ENCODE peak calls at places on chromosomes 5 and 9, in eight cellular contexts. H is astrocyte, B is IMR-90, O is pancreas, T is cardiac muscle cell, F is GM23248, L is uterus, S is right cardiac atrium. Q is an unnamed sample.

GRCh38 chr5:139733698-139734491 is 61.7 kb upstream of the PSD2 start:
- DNase-seq in H (no peak), B (no peak), O (peak), T (no peak), F (no peak), L (no peak), S (no peak), Q (peak)

GRCh38 chr9:122609810-122610209 is 4.7 kb upstream of the OR1Q1 start:
- DNase-seq in H (no peak), B (no peak), O (no peak), T (no peak), F (no peak), L (no peak), S (no peak), Q (no peak)

GRCh38 chr9:21174671-21175070 is 8.2 kb upstream of the IFNA21 start:
- DNase-seq in H (no peak), B (no peak), O (no peak), T (no peak), F (peak), L (no peak), S (no peak), Q (no peak)

GRCh38 chr5:14665949-14666741 is 1.6 kb downstream of the OTULIN start:
- DNase-seq in H (no peak), B (peak), O (peak), T (no peak), F (peak), L (no peak), S (no peak), Q (no peak)

GRCh38 chr5:114361724-114362196 is at the start of gene KCNN2:
- DNase-seq in H (peak), B (peak), O (peak), T (peak), F (peak), L (peak), S (peak), Q (peak)

GRCh38 chr5:147093138-147093537 is 141.7 kb upstream of the STK32A start:
- DNase-seq in H (peak), B (peak), O (no peak), T (peak), F (peak), L (no peak), S (no peak), Q (no peak)

GRCh38 chr9:103410059-103410458 is 414.9 kb downstream of the CYLC2 start:
- DNase-seq in H (no peak), B (no peak), O (no peak), T (no peak), F (no peak), L (no peak), S (no peak), Q (no peak)

GRCh38 chr5:9468070-9468388 is 77.8 kb downstream of the SEMA5A start:
- DNase-seq in H (peak), B (peak), O (no peak), T (peak), F (peak), L (peak), S (no peak), Q (no peak)

GRCh38 chr5:76804266-76804665 is 14.6 kb upstream of the F2RL1 start:
- DNase-seq in H (peak), B (no peak), O (no peak), T (no peak), F (no peak), L (no peak), S (no peak), Q (no peak)

GRCh38 chr5:96958977-96959376 is 23.1 kb downstream of the LNPEP start:
- DNase-seq in H (no peak), B (no peak), O (no peak), T (no peak), F (no peak), L (no peak), S (no peak), Q (no peak)

GRCh38 chr9:19408316-19408692 is 505 bp upstream of the ACER2 start:
- DNase-seq in H (no peak), B (no peak), O (no peak), T (no peak), F (no peak), L (no peak), S (peak), Q (no peak)

GRCh38 chr9:105449081-105449480 is 1.2 kb downstream of the FSD1L start:
- DNase-seq in H (peak), B (peak), O (no peak), T (no peak), F (peak), L (no peak), S (no peak), Q (no peak)

GRCh38 chr9:81374881-81375280 is 314.5 kb downstream of the TLE1 start:
- DNase-seq in H (peak), B (peak), O (no peak), T (peak), F (peak), L (no peak), S (no peak), Q (no peak)

GRCh38 chr9:114745108-114745848 is 60.6 kb downstream of the TNFSF15 start:
- DNase-seq in H (peak), B (no peak), O (no peak), T (peak), F (peak), L (no peak), S (no peak), Q (no peak)

GRCh38 chr5:137190031-137190430 is 309.1 kb downstream of the SPOCK1 start:
- DNase-seq in H (peak), B (no peak), O (no peak), T (no peak), F (peak), L (no peak), S (no peak), Q (no peak)

GRCh38 chr5:117486879-117487391 is 912.3 kb upstream of the SEMA6A start:
- DNase-seq in H (no peak), B (no peak), O (no peak), T (no peak), F (no peak), L (no peak), S (no peak), Q (no peak)

GRCh38 chr9:122131401-122131921 is 28.1 kb downstream of the NDUFA8 start:
- DNase-seq in H (no peak), B (no peak), O (no peak), T (no peak), F (no peak), L (no peak), S (no peak), Q (no peak)

GRCh38 chr5:124872615-124873014 is 126.2 kb upstream of the ZNF608 start:
- DNase-seq in H (no peak), B (no peak), O (no peak), T (no peak), F (no peak), L (no peak), S (no peak), Q (no peak)

GRCh38 chr5:96049398-96050272 is 88.0 kb upstream of the ELL2 start:
- DNase-seq in H (peak), B (peak), O (no peak), T (peak), F (peak), L (no peak), S (no peak), Q (no peak)

GRCh38 chr9:68560131-68560844 is 19.6 kb upstream of the TMEM252 start:
- DNase-seq in H (no peak), B (peak), O (peak), T (peak), F (peak), L (peak), S (peak), Q (peak)

GRCh38 chr5:78300464-78301045 is 6.1 kb upstream of the AP3B1 start:
- DNase-seq in H (no peak), B (peak), O (no peak), T (peak), F (peak), L (no peak), S (no peak), Q (no peak)

GRCh38 chr5:135425641-135426040 is 21.5 kb downstream of the DCANP1 start:
- DNase-seq in H (no peak), B (no peak), O (no peak), T (no peak), F (no peak), L (no peak), S (no peak), Q (no peak)

GRCh38 chr5:174625591-174626365 is 98.6 kb upstream of the MSX2 start:
- DNase-seq in H (no peak), B (peak), O (no peak), T (peak), F (no peak), L (no peak), S (peak), Q (no peak)

GRCh38 chr5:68189613-68190012 is 25.9 kb upstream of the PIK3R1 start:
- DNase-seq in H (no peak), B (no peak), O (no peak), T (no peak), F (no peak), L (no peak), S (no peak), Q (no peak)

GRCh38 chr5:159458217-159458711 is 128.0 kb upstream of the IL12B start:
- DNase-seq in H (no peak), B (no peak), O (no peak), T (no peak), F (no peak), L (no peak), S (no peak), Q (no peak)

GRCh38 chr5:32170303-32171170 is 3.6 kb downstream of the GOLPH3 start:
- DNase-seq in H (peak), B (peak), O (no peak), T (peak), F (peak), L (no peak), S (no peak), Q (no peak)

GRCh38 chr5:156479864-156480263 is 152.9 kb downstream of the SGCD start:
- DNase-seq in H (no peak), B (peak), O (no peak), T (peak), F (peak), L (no peak), S (peak), Q (no peak)

GRCh38 chr5:139306197-139306596 is 12.7 kb downstream of the MATR3 start:
- DNase-seq in H (no peak), B (no peak), O (no peak), T (no peak), F (no peak), L (no peak), S (no peak), Q (no peak)

GRCh38 chr5:177500685-177501522 is 3.5 kb upstream of the PDLIM7 start:
- DNase-seq in H (peak), B (peak), O (peak), T (peak), F (peak), L (peak), S (peak), Q (peak)

GRCh38 chr9:389159-389558 is 174.5 kb downstream of the DOCK8 start:
- DNase-seq in H (no peak), B (no peak), O (no peak), T (no peak), F (no peak), L (no peak), S (no peak), Q (no peak)

GRCh38 chr5:90227688-90228087 is 181.9 kb downstream of the CETN3 start:
- DNase-seq in H (no peak), B (no peak), O (no peak), T (no peak), F (no peak), L (no peak), S (peak), Q (no peak)

GRCh38 chr5:143635888-143636287 is 176.1 kb upstream of the HMHB1 start:
- DNase-seq in H (peak), B (no peak), O (no peak), T (no peak), F (peak), L (no peak), S (no peak), Q (no peak)
- H3K27ac ChIP-seq in H (peak), B (no peak), O (no peak), T (no peak), F (peak), L (no peak), S (no peak), Q (no peak)

DNA sequence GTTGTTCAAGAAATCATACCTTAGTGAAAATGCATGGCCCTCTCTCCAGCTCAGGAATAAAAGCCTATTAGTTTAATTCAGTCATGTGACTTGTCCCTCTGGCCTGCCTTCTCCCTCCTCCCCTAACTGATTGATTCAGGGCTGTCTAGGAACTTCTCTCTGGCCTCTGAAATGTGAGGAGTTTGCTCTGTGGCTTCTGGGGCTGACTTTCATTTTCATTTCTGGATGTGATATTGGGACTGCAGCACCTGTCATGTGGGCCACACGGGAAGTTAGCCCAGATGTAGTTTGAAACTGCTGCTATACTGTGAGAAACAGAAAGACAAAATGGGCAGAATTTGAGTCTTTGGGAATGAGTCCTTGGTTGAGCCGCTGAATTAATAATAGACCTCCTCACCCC is 44.8 kb downstream of the PARP8 start:
- DNase-seq in H (no peak), B (peak), O (peak), T (no peak), F (no peak), L (no peak), S (no peak), Q (peak)
- H3K4me3 ChIP-seq in H (no peak), B (no peak), O (no peak), T (no peak), F (no peak), L (no peak), S (no peak), Q (peak)

GRCh38 chr5:93192683-93193082 is 388.3 kb downstream of the NR2F1-AS1 start:
- DNase-seq in H (no peak), B (no peak), O (no peak), T (no peak), F (no peak), L (no peak), S (no peak), Q (no peak)
- H3K27ac ChIP-seq in H (peak), B (peak), O (no peak), T (no peak), F (no peak), L (no peak), S (no peak), Q (no peak)

DNA sequence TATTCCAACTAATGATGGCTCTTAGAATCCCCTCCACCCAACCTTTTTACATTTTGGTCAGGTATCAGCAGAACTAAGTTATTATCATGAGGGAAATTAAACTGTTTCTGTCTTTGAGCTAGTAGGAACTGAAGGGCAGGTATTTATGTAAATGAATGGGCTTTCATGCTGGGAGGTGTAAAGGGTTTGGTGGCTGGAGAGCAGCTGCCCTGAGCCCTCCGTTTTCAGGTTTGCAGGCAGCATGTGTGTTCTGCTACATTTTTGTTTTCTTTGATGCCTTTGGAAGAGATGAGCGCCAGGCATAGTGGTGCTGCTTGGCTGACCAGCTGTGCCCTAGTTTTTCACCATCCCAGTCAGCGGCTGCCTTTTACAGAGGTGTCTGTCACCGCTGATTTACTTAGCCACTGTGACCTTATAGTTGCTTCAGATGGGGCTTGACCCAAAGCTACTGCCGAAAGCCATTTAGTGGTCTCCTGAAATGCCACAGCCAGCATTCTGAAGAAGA is 231.9 kb downstream of the MAST4 start:
- DNase-seq in H (no peak), B (no peak), O (no peak), T (no peak), F (no peak), L (no peak), S (no peak), Q (no peak)
- H3K4me3 ChIP-seq in H (peak), B (peak), O (no peak), T (peak), F (peak), L (peak), S (peak), Q (peak)

GRCh38 chr5:62569466-62569865 is 9.2 kb upstream of the LRRC70 start:
- DNase-seq in H (peak), B (no peak), O (no peak), T (peak), F (no peak), L (no peak), S (no peak), Q (no peak)
- H3K27ac ChIP-seq in H (no peak), B (no peak), O (no peak), T (no peak), F (no peak), L (no peak), S (no peak), Q (no peak)

GRCh38 chr9:137407590-137408300 is 15.2 kb downstream of the EXD3 start:
- DNase-seq in H (no peak), B (no peak), O (no peak), T (peak), F (peak), L (no peak), S (peak), Q (no peak)
- H3K4me3 ChIP-seq in H (no peak), B (no peak), O (no peak), T (no peak), F (peak), L (peak), S (peak), Q (peak)

Q was measured in stomach.